ENCODE peak calls at places on chromosome 21, in seven cellular contexts. Z is cardiac muscle cell, D is tibial artery, X is keratinocyte, C is tibial nerve, Q is GM12878, P is heart left ventricle. I is an unnamed sample. For H3K4me1, the result is how much of the 10 kb centered on the place peaks cover.

GRCh38 chr21:35051287-35051818 is 2.3 kb upstream of the RUNX1 start:
- DNase-seq in C (peak), Z (peak), X (no peak), Q (no peak), P (peak), D (peak), I (peak)

GRCh38 chr21:43355196-43355924 is 71.6 kb downstream of the SIK1 start:
- DNase-seq in Q (no peak), P (no peak), C (no peak), X (no peak), D (no peak), Z (no peak), I (no peak)

GRCh38 chr21:24224411-24224810 is 1382.9 kb downstream of the MRPL39 start:
- DNase-seq in Q (no peak), P (no peak), C (no peak), X (no peak), Z (no peak), D (no peak), I (no peak)

GRCh38 chr21:36841866-36842265 is 124.6 kb downstream of the HLCS start:
- DNase-seq in C (no peak), Q (no peak), P (no peak), Z (no peak), D (no peak), X (no peak), I (no peak)

GRCh38 chr21:31184462-31184861 is 146.2 kb upstream of the KRTAP19-8 start:
- DNase-seq in P (no peak), D (no peak), X (no peak), Z (no peak), Q (no peak), C (no peak), I (no peak)

GRCh38 chr21:16193758-16194606 is 464.2 kb downstream of the USP25 start:
- DNase-seq in P (peak), X (no peak), D (peak), C (peak), Z (peak), Q (no peak), I (peak)

GRCh38 chr21:29318354-29318753 is 19.6 kb downstream of the BACH1 start:
- DNase-seq in D (no peak), C (no peak), P (no peak), X (no peak), Z (peak), Q (no peak), I (no peak)

GRCh38 chr21:17139696-17140095 is 373.1 kb upstream of the CXADR start:
- DNase-seq in C (no peak), X (no peak), D (no peak), Q (no peak), P (no peak), Z (peak), I (no peak)

GRCh38 chr21:34691396-34692032 is 22.7 kb downstream of the CLIC6 start:
- DNase-seq in Q (no peak), C (no peak), X (no peak), Z (no peak), D (no peak), P (no peak), I (no peak)

GRCh38 chr21:39120876-39121599 is 62.2 kb downstream of the PSMG1 start:
- DNase-seq in P (no peak), Q (no peak), X (no peak), Z (no peak), D (no peak), C (no peak), I (no peak)

GRCh38 chr21:23374155-23374554 is 2233.1 kb downstream of the MRPL39 start:
- DNase-seq in Z (no peak), D (no peak), Q (no peak), P (no peak), X (no peak), C (no peak), I (no peak)

GRCh38 chr21:39441502-39442475 is 3.8 kb downstream of the LCA5L start:
- DNase-seq in D (no peak), Q (no peak), C (no peak), Z (peak), X (peak), P (no peak), I (no peak)

GRCh38 chr21:37155216-37155615 is 82.2 kb downstream of the TTC3 start:
- DNase-seq in X (no peak), Q (no peak), D (no peak), C (no peak), Z (no peak), P (no peak), I (no peak)

GRCh38 chr21:28675265-28676041 is 317.2 kb downstream of the LTN1 start:
- DNase-seq in X (no peak), P (no peak), C (no peak), Z (peak), D (no peak), Q (no peak), I (peak)

GRCh38 chr21:34553199-34553952 is 41.4 kb upstream of the KCNE1 start:
- DNase-seq in Z (peak), X (no peak), P (no peak), D (no peak), C (no peak), Q (no peak), I (no peak)

GRCh38 chr21:43604505-43605204 is 54.6 kb downstream of the HSF2BP start:
- DNase-seq in Z (no peak), C (no peak), D (no peak), P (no peak), X (no peak), Q (no peak), I (no peak)

GRCh38 chr21:34221331-34222030 is 142.3 kb upstream of the KCNE2 start:
- DNase-seq in Q (no peak), X (no peak), D (no peak), C (no peak), Z (no peak), P (no peak), I (no peak)

GRCh38 chr21:46096596-46096981 is 1.3 kb upstream of the COL6A2 start:
- DNase-seq in D (no peak), P (no peak), C (no peak), X (no peak), Q (no peak), Z (no peak), I (no peak)

GRCh38 chr21:46099476-46099875 is 1.6 kb downstream of the COL6A2 start:
- DNase-seq in D (peak), Q (no peak), P (peak), X (no peak), C (peak), Z (peak), I (no peak)

GRCh38 chr21:46096997-46097825 is 701 bp upstream of the COL6A2 start:
- DNase-seq in X (no peak), Q (no peak), C (no peak), Z (no peak), P (peak), D (peak), I (peak)

GRCh38 chr21:46098303-46099141 is 610 bp downstream of the COL6A2 start:
- DNase-seq in Z (peak), D (peak), P (no peak), X (no peak), C (no peak), Q (no peak), I (peak)

GRCh38 chr21:46097826-46098286 is at the start of gene COL6A2:
- DNase-seq in D (peak), Z (peak), P (peak), X (no peak), Q (no peak), C (no peak), I (peak)
- H3K4me3 ChIP-seq in D (peak), Z (peak), P (peak), X (no peak), Q (no peak), C (peak), I (peak)

DNA sequence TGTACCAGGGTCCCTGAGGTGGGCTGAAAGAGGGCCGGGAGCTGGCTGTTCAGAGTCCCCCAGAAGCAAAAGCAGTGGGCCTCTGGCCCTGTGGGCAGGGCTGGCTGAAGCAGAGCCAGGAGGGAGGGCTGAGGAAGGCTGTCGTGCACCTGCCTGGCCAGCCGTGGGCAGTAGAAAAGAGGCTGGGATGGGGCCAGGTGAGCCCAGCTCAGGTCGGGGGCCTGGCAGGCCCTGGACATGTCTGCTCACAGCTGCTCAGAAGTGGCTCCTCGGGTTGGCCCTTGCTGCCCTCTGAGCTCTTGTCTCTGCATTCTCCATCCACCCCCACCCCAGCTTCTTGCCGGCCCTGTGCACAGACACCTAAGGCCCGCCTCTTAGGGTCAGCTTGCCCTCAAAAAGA is 60.0 kb downstream of the TCP10L start:
- DNase-seq in Z (no peak), X (no peak), C (no peak), P (no peak), D (no peak), Q (no peak), I (no peak)
- H3K4me1 ChIP-seq in Z (under half), X (under half), C (under half), P (under half), D (under half), Q (under half), I (under half)

GRCh38 chr21:45970674-45971486 is 10.7 kb upstream of the COL6A1 start:
- DNase-seq in Z (peak), P (peak), D (peak), X (no peak), C (no peak), Q (no peak), I (no peak)
- TF ChIP-seq CTCF in Z (peak), P (peak), D (peak), X (peak), C (peak), Q (peak), I (peak)

DNA sequence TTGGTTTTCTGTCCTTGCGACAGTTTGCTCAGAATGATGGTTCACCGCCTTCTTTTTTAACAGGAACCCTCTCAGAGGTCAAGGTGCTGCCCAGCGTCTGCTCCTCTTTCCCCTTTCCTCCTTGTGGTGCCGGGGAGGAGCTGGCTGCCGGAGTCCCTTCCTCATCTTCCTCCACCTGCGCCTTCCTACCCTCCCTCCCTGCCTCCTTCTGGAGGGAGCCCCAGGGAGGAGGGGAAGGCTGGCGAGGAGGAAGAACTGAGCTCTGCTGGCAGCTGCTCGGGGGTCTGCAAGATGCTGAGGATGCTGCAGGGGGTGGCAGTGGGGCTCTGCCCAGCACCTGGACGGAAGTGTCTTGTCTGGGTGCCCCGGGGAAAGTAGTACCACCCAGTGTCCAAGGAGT is 31.2 kb downstream of the BACE2 start:
- DNase-seq in Q (no peak), X (no peak), Z (no peak), C (no peak), D (peak), P (no peak), I (no peak)
- H3K4me3 ChIP-seq in Q (no peak), X (no peak), Z (no peak), C (no peak), D (no peak), P (no peak), I (no peak)

GRCh38 chr21:44972821-44973220 is 33.0 kb downstream of the SLX9 start:
- DNase-seq in D (peak), P (no peak), C (no peak), Q (no peak), Z (no peak), X (no peak), I (no peak)

GRCh38 chr21:44970766-44971671 is 31.2 kb downstream of the SLX9 start:
- DNase-seq in P (no peak), D (no peak), X (no peak), C (no peak), Q (no peak), Z (no peak), I (no peak)

GRCh38 chr21:44972301-44972814 is 32.5 kb downstream of the SLX9 start:
- DNase-seq in C (no peak), Z (no peak), X (no peak), P (no peak), D (no peak), Q (no peak), I (no peak)

GRCh38 chr21:44969965-44970755 is 30.3 kb downstream of the SLX9 start:
- DNase-seq in C (no peak), Q (no peak), P (no peak), Z (peak), D (no peak), X (no peak), I (no peak)

DNA sequence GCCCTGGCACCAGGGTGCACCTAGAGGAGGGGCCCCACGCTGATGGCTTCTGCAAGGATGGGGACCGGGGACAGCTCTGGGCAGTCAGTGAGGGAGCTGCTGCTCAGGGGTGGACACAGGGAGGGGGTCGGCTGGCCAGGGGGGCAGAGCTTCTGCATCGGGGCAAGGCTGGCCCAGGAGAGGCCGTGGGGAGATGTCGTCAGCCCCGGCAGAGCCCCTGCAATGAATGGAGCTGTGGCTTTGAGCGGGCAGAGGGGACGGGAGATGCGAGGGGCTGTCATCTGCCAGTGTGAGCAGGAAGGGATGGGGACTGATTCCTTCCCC is 31.8 kb downstream of the SLX9 start:
- DNase-seq in C (no peak), P (no peak), Z (no peak), X (no peak), Q (no peak), D (no peak), I (no peak)
- H3K4me1 ChIP-seq in C (under half), P (under half), Z (under half), X (under half), Q (under half), D (half or more), I (under half)

GRCh38 chr21:45818276-45818903 is 163.2 kb upstream of the COL6A1 start:
- DNase-seq in D (peak), P (no peak), C (no peak), X (no peak), Z (peak), Q (no peak), I (no peak)
- TF ChIP-seq CTCF in D (no peak), P (no peak), C (no peak), X (no peak), Z (no peak), Q (no peak), I (no peak)

GRCh38 chr21:46289655-46290178 is 3.6 kb downstream of the YBEY start:
- DNase-seq in Z (no peak), Q (no peak), D (no peak), X (no peak), C (no peak), P (no peak), I (no peak)
- H3K4me3 ChIP-seq in Z (no peak), Q (no peak), D (no peak), X (no peak), C (no peak), P (no peak), I (no peak)

GRCh38 chr21:41875086-41875485 is 4.1 kb downstream of the PRDM15 start:
- DNase-seq in X (no peak), C (no peak), D (no peak), Q (no peak), Z (no peak), P (no peak), I (no peak)

GRCh38 chr21:41877901-41878830 is 978 bp downstream of the PRDM15 start:
- DNase-seq in Q (no peak), Z (peak), P (no peak), C (no peak), X (no peak), D (no peak), I (no peak)

GRCh38 chr21:41878831-41879189 is 334 bp downstream of the PRDM15 start:
- DNase-seq in Q (no peak), P (peak), D (peak), C (peak), X (no peak), Z (peak), I (peak)

GRCh38 chr21:41876396-41876795 is 2.7 kb downstream of the PRDM15 start:
- DNase-seq in C (no peak), D (no peak), Z (no peak), X (no peak), Q (no peak), P (no peak), I (no peak)

GRCh38 chr21:41876928-41877652 is 2.1 kb downstream of the PRDM15 start:
- DNase-seq in P (no peak), Q (no peak), X (no peak), C (no peak), D (no peak), Z (no peak), I (no peak)
- H3K4me1 ChIP-seq in P (under half), Q (under half), X (under half), C (under half), D (under half), Z (under half), I (under half)

I was measured in gastrocnemius medialis.